ENCODE peak calls at places on chromosomes 7 and 10, in five cellular contexts. One of them, this sample, is unnamed.

GRCh38 chr7:87482115-87482514 is 6.6 kb upstream of the ABCB4 start:
- DNase-seq in IMR-90: no peak
- DNase-seq in dorsolateral prefrontal cortex: no peak
- DNase-seq in coronary artery: no peak
- DNase-seq in endothelial cell of umbilical vein: no peak
- DNase-seq in this sample: no peak

GRCh38 chr7:2369139-2369538 is 14.5 kb downstream of the EIF3B start:
- DNase-seq in dorsolateral prefrontal cortex: no peak
- DNase-seq in IMR-90: no peak
- DNase-seq in coronary artery: no peak
- DNase-seq in endothelial cell of umbilical vein: no peak
- DNase-seq in this sample: no peak

GRCh38 chr10:30106987-30107386 is 47.6 kb upstream of the JCAD start:
- DNase-seq in IMR-90: no peak
- DNase-seq in endothelial cell of umbilical vein: no peak
- DNase-seq in dorsolateral prefrontal cortex: no peak
- DNase-seq in coronary artery: no peak
- DNase-seq in this sample: no peak

GRCh38 chr10:49364747-49365146 is 31.1 kb downstream of the DRGX start:
- DNase-seq in endothelial cell of umbilical vein: no peak
- DNase-seq in dorsolateral prefrontal cortex: no peak
- DNase-seq in IMR-90: no peak
- DNase-seq in coronary artery: peak
- DNase-seq in this sample: no peak

GRCh38 chr7:71559214-71559613 is 427.3 kb downstream of the GALNT17 start:
- DNase-seq in IMR-90: no peak
- DNase-seq in dorsolateral prefrontal cortex: no peak
- DNase-seq in endothelial cell of umbilical vein: no peak
- DNase-seq in coronary artery: no peak
- DNase-seq in this sample: no peak

GRCh38 chr7:105831824-105832535 is 44.4 kb downstream of the ATXN7L1 start:
- DNase-seq in IMR-90: peak
- DNase-seq in endothelial cell of umbilical vein: peak
- DNase-seq in dorsolateral prefrontal cortex: no peak
- DNase-seq in coronary artery: no peak
- DNase-seq in this sample: no peak

GRCh38 chr7:18667466-18667865 is 171.9 kb downstream of the HDAC9 start:
- DNase-seq in endothelial cell of umbilical vein: peak
- DNase-seq in IMR-90: peak
- DNase-seq in coronary artery: no peak
- DNase-seq in dorsolateral prefrontal cortex: no peak
- DNase-seq in this sample: no peak

GRCh38 chr7:151740180-151740845 is 136.6 kb downstream of the PRKAG2 start:
- DNase-seq in coronary artery: no peak
- DNase-seq in dorsolateral prefrontal cortex: no peak
- DNase-seq in endothelial cell of umbilical vein: no peak
- DNase-seq in IMR-90: peak
- DNase-seq in this sample: no peak

GRCh38 chr7:131895541-131896173 is 339.2 kb upstream of the PODXL start:
- DNase-seq in dorsolateral prefrontal cortex: no peak
- DNase-seq in IMR-90: peak
- DNase-seq in coronary artery: no peak
- DNase-seq in endothelial cell of umbilical vein: peak
- DNase-seq in this sample: no peak

GRCh38 chr7:138116156-138116555 is 39.9 kb downstream of the AKR1D1 start:
- DNase-seq in coronary artery: no peak
- DNase-seq in dorsolateral prefrontal cortex: no peak
- DNase-seq in IMR-90: peak
- DNase-seq in endothelial cell of umbilical vein: no peak
- DNase-seq in this sample: no peak

GRCh38 chr10:2964632-2965296 is 102.6 kb upstream of the PFKP start:
- DNase-seq in endothelial cell of umbilical vein: no peak
- DNase-seq in IMR-90: no peak
- DNase-seq in coronary artery: no peak
- DNase-seq in dorsolateral prefrontal cortex: no peak
- DNase-seq in this sample: no peak

GRCh38 chr10:125848371-125848770 is 25.0 kb downstream of the BCCIP start:
- DNase-seq in IMR-90: no peak
- DNase-seq in coronary artery: no peak
- DNase-seq in endothelial cell of umbilical vein: no peak
- DNase-seq in dorsolateral prefrontal cortex: no peak
- DNase-seq in this sample: no peak

GRCh38 chr10:125846894-125847293 is 23.5 kb downstream of the BCCIP start:
- DNase-seq in endothelial cell of umbilical vein: no peak
- DNase-seq in IMR-90: no peak
- DNase-seq in dorsolateral prefrontal cortex: no peak
- DNase-seq in coronary artery: no peak
- DNase-seq in this sample: no peak

GRCh38 chr10:125850766-125851731 is 27.7 kb downstream of the BCCIP start:
- DNase-seq in endothelial cell of umbilical vein: no peak
- DNase-seq in dorsolateral prefrontal cortex: no peak
- DNase-seq in coronary artery: no peak
- DNase-seq in IMR-90: no peak
- DNase-seq in this sample: no peak

GRCh38 chr10:125848857-125849256 is 25.5 kb downstream of the BCCIP start:
- DNase-seq in dorsolateral prefrontal cortex: no peak
- DNase-seq in IMR-90: no peak
- DNase-seq in coronary artery: no peak
- DNase-seq in endothelial cell of umbilical vein: no peak
- DNase-seq in this sample: no peak

DNA sequence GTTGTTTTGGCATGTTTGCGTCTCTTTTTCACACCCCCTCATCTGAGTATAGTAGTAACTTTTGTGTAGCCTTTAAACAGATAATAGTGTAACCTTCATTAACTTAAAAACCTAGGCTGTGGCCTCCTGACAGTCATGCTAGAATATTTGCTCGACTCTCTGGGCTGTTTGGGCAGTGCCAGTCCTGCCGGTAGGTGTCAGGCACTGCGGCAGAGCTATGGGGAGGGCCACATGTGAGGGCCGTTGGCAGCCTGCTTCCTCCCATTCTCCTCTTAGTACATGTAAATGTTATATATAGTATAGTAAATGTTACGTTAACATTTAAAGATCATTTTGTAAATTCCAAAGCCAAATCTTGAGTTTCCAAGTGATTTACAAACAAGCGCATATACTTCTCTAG is 26.1 kb downstream of the BCCIP start:
- DNase-seq in IMR-90: no peak
- DNase-seq in endothelial cell of umbilical vein: no peak
- DNase-seq in dorsolateral prefrontal cortex: no peak
- DNase-seq in coronary artery: no peak
- DNase-seq in this sample: no peak
- H3K27ac ChIP-seq in IMR-90: no peak
- H3K27ac ChIP-seq in endothelial cell of umbilical vein: no peak
- H3K27ac ChIP-seq in dorsolateral prefrontal cortex: no peak
- H3K27ac ChIP-seq in coronary artery: no peak
- H3K27ac ChIP-seq in this sample: no peak

GRCh38 chr7:135207739-135208416 is 3.4 kb downstream of the WDR91 start:
- DNase-seq in coronary artery: no peak
- DNase-seq in dorsolateral prefrontal cortex: no peak
- DNase-seq in IMR-90: no peak
- DNase-seq in endothelial cell of umbilical vein: no peak
- DNase-seq in this sample: no peak
- H3K27ac ChIP-seq in coronary artery: peak
- H3K27ac ChIP-seq in dorsolateral prefrontal cortex: peak
- H3K27ac ChIP-seq in IMR-90: no peak
- H3K27ac ChIP-seq in endothelial cell of umbilical vein: no peak
- H3K27ac ChIP-seq in this sample: no peak

DNA sequence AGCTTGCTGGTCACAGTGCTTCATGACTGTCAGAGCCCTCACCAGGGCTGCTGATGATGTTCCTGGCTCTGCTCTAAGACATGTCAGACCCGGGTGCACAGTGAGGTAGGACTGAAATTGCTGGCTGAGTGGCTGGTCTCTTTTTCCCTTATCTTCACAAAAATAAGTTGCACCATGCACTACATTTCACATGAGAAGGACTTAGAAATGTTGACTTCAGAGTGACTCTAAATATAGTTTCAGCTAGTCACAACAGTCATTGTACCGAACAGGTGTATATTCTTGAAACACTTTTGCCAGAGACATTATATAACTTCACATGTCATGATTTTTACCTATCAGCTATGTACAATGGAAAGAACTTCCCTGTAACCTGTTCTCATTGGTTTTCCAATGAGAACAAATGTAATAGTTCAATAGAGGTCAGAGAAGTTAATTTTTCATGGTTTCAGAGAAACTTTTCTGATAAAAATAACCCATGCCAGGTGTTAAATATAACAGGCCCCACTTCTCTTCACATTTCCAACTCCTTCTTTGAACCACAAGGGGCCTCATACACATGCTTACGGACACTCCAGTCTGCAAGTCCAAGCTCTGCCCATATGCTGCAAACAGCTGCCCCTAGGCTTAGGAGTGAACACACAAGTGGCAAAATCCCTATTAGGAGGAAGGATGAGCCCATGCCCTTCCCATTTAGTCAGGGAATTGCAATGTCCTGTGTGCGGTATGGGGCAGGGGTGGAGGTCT is 115.6 kb downstream of the CDK6 start:
- DNase-seq in dorsolateral prefrontal cortex: no peak
- DNase-seq in coronary artery: no peak
- DNase-seq in IMR-90: no peak
- DNase-seq in endothelial cell of umbilical vein: no peak
- DNase-seq in this sample: no peak
- H3K27ac ChIP-seq in dorsolateral prefrontal cortex: no peak
- H3K27ac ChIP-seq in coronary artery: peak
- H3K27ac ChIP-seq in IMR-90: no peak
- H3K27ac ChIP-seq in endothelial cell of umbilical vein: no peak
- H3K27ac ChIP-seq in this sample: no peak

DNA sequence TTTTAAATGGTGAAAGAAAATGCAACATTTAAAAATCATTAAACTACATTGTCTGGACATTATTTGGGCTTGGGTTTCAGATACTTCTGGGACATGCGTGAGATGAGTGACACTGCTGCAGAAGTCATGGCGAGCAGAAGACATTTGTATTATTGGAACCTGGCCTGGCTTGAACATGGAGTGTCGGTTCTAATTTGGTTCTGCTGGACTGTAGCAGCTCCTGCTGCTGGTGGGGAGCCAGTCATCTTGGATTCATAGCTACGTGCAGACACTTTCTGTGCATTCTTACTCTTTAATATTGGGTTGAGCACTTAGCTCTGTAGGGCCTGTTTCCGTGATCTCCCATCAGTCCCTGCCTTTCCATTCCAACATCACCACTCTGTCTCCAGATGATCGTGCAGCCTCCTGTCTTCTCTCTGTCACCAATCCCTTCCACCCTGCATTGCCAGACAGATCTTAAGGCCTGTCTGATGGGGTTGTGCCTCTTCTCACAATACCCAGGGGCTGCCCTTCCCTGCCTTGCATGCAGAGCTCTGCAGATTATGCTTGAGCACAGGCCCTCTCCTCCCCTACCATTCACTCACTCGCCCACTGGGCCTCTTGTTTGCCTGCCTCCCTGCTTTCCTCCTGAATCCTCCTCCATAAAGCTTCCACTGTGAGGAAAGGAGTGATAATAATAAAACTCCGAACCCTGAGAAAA is 32.8 kb downstream of the CELF2 start:
- DNase-seq in IMR-90: no peak
- DNase-seq in dorsolateral prefrontal cortex: no peak
- DNase-seq in endothelial cell of umbilical vein: no peak
- DNase-seq in coronary artery: no peak
- DNase-seq in this sample: no peak
- H3K27ac ChIP-seq in IMR-90: no peak
- H3K27ac ChIP-seq in dorsolateral prefrontal cortex: peak
- H3K27ac ChIP-seq in endothelial cell of umbilical vein: no peak
- H3K27ac ChIP-seq in coronary artery: peak
- H3K27ac ChIP-seq in this sample: no peak

DNA sequence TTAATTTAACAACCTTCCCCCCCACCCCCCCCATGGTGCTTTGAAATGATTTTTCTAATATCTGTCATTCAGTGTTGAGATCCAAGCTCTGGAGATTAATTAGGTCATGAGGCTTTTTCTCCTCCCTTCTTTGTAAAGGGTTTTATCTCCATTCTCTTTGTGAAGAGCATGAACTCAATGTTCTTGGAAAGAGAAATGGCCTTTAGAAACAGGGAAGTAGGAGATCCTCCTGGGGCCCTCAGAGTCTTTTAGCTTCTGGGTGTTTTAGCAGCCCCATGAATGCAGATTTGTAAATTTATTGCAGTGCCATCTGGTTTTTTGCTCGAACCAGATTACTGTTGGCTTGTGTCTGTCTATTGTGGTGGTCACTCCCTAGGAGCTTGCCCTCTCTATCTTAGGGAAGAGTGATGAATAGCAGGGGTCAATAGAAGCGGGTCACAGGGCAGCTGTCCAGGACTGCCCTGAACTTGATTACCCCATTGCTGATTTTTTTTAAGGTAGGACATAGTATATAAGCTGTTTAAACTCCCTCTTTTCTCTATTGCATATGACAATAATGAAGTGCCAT is 110.6 kb downstream of the BTRC start:
- DNase-seq in coronary artery: no peak
- DNase-seq in dorsolateral prefrontal cortex: no peak
- DNase-seq in IMR-90: no peak
- DNase-seq in endothelial cell of umbilical vein: no peak
- DNase-seq in this sample: no peak
- H3K27ac ChIP-seq in coronary artery: no peak
- H3K27ac ChIP-seq in dorsolateral prefrontal cortex: no peak
- H3K27ac ChIP-seq in IMR-90: no peak
- H3K27ac ChIP-seq in endothelial cell of umbilical vein: no peak
- H3K27ac ChIP-seq in this sample: no peak

This sample was measured in substantia nigra.